ENCODE peak calls at places on chromosomes 1 and 21, in seven cellular contexts. One of them, this sample, is unnamed.
A peak's percentile ranks its signal among the peaks of the same experiment; 100 is the strongest.

GRCh38 chr1:19319196-19319595 is 7.1 kb downstream of the SLC66A1 start:
- DNase-seq in choroid plexus epithelial cell: no peak
- DNase-seq in ovary: no peak
- DNase-seq in IMR-90: peak; percentile 22
- DNase-seq in NCI-H446 treated with DMSO at 0.1 percent for 48 hours: no peak
- DNase-seq in C1 segment of cervical spinal cord: no peak
- DNase-seq in NCI-H524: no peak
- DNase-seq in this sample: no peak

GRCh38 chr1:20290624-20291597 is at the start of gene VWA5B1:
- DNase-seq in choroid plexus epithelial cell: peak; percentile 14
- DNase-seq in ovary: no peak
- DNase-seq in IMR-90: no peak
- DNase-seq in NCI-H446 treated with DMSO at 0.1 percent for 48 hours: no peak
- DNase-seq in C1 segment of cervical spinal cord: no peak
- DNase-seq in NCI-H524: peak; percentile 72
- DNase-seq in this sample: no peak

GRCh38 chr21:44544566-44544965 is 4.6 kb upstream of the KRTAP10-1 start:
- DNase-seq in choroid plexus epithelial cell: no peak
- DNase-seq in ovary: no peak
- DNase-seq in IMR-90: no peak
- DNase-seq in NCI-H446 treated with DMSO at 0.1 percent for 48 hours: no peak
- DNase-seq in C1 segment of cervical spinal cord: no peak
- DNase-seq in NCI-H524: no peak
- DNase-seq in this sample: no peak

GRCh38 chr1:116740726-116741125 is 13.5 kb upstream of the CD2 start:
- DNase-seq in choroid plexus epithelial cell: no peak
- DNase-seq in ovary: no peak
- DNase-seq in IMR-90: no peak
- DNase-seq in NCI-H446 treated with DMSO at 0.1 percent for 48 hours: no peak
- DNase-seq in C1 segment of cervical spinal cord: no peak
- DNase-seq in NCI-H524: no peak
- DNase-seq in this sample: no peak

GRCh38 chr1:82775402-82776000 is 974.8 kb downstream of the ADGRL2 start:
- DNase-seq in choroid plexus epithelial cell: peak; percentile 58
- DNase-seq in ovary: peak; percentile 29
- DNase-seq in IMR-90: no peak
- DNase-seq in NCI-H446 treated with DMSO at 0.1 percent for 48 hours: no peak
- DNase-seq in C1 segment of cervical spinal cord: no peak
- DNase-seq in NCI-H524: peak; percentile 38
- DNase-seq in this sample: no peak

GRCh38 chr1:67605209-67605780 is 79.7 kb upstream of the GADD45A start:
- DNase-seq in choroid plexus epithelial cell: no peak
- DNase-seq in ovary: no peak
- DNase-seq in IMR-90: no peak
- DNase-seq in NCI-H446 treated with DMSO at 0.1 percent for 48 hours: no peak
- DNase-seq in C1 segment of cervical spinal cord: no peak
- DNase-seq in NCI-H524: no peak
- DNase-seq in this sample: no peak

GRCh38 chr1:153099646-153100045 is 5.3 kb upstream of the SPRR2E start:
- DNase-seq in choroid plexus epithelial cell: no peak
- DNase-seq in ovary: no peak
- DNase-seq in IMR-90: no peak
- DNase-seq in NCI-H446 treated with DMSO at 0.1 percent for 48 hours: no peak
- DNase-seq in C1 segment of cervical spinal cord: no peak
- DNase-seq in NCI-H524: no peak
- DNase-seq in this sample: no peak

GRCh38 chr21:42692688-42693087 is 39.3 kb downstream of the PDE9A start:
- DNase-seq in choroid plexus epithelial cell: no peak
- DNase-seq in ovary: no peak
- DNase-seq in IMR-90: no peak
- DNase-seq in NCI-H446 treated with DMSO at 0.1 percent for 48 hours: no peak
- DNase-seq in C1 segment of cervical spinal cord: no peak
- DNase-seq in NCI-H524: no peak
- DNase-seq in this sample: no peak

GRCh38 chr1:65509912-65510680 is 89.6 kb downstream of the LEPR start:
- DNase-seq in choroid plexus epithelial cell: peak; percentile 65
- DNase-seq in ovary: no peak
- DNase-seq in IMR-90: peak; percentile 82
- DNase-seq in NCI-H446 treated with DMSO at 0.1 percent for 48 hours: no peak
- DNase-seq in C1 segment of cervical spinal cord: no peak
- DNase-seq in NCI-H524: no peak
- DNase-seq in this sample: no peak

GRCh38 chr1:47906466-47907191 is 90.6 kb downstream of the TRABD2B start:
- DNase-seq in choroid plexus epithelial cell: peak; percentile 54
- DNase-seq in ovary: no peak
- DNase-seq in IMR-90: no peak
- DNase-seq in NCI-H446 treated with DMSO at 0.1 percent for 48 hours: no peak
- DNase-seq in C1 segment of cervical spinal cord: no peak
- DNase-seq in NCI-H524: no peak
- DNase-seq in this sample: no peak

GRCh38 chr1:31955917-31956736 is 18.0 kb upstream of the PTP4A2 start:
- DNase-seq in choroid plexus epithelial cell: peak; percentile 100
- DNase-seq in ovary: peak; percentile 80
- DNase-seq in IMR-90: peak; percentile 100
- DNase-seq in NCI-H446 treated with DMSO at 0.1 percent for 48 hours: no peak
- DNase-seq in C1 segment of cervical spinal cord: no peak
- DNase-seq in NCI-H524: no peak
- DNase-seq in this sample: peak; percentile 97

GRCh38 chr1:216223521-216223920 is 199.7 kb downstream of the USH2A start:
- DNase-seq in choroid plexus epithelial cell: no peak
- DNase-seq in ovary: no peak
- DNase-seq in IMR-90: peak; percentile 3
- DNase-seq in NCI-H446 treated with DMSO at 0.1 percent for 48 hours: no peak
- DNase-seq in C1 segment of cervical spinal cord: no peak
- DNase-seq in NCI-H524: no peak
- DNase-seq in this sample: no peak

GRCh38 chr1:67355745-67356424 is 48.2 kb downstream of the IL12RB2 start:
- DNase-seq in choroid plexus epithelial cell: peak; percentile 42
- DNase-seq in ovary: no peak
- DNase-seq in IMR-90: peak; percentile 71
- DNase-seq in NCI-H446 treated with DMSO at 0.1 percent for 48 hours: no peak
- DNase-seq in C1 segment of cervical spinal cord: no peak
- DNase-seq in NCI-H524: no peak
- DNase-seq in this sample: peak; percentile 83

GRCh38 chr21:19684328-19684727 is 1280.7 kb upstream of the TMPRSS15 start:
- DNase-seq in choroid plexus epithelial cell: no peak
- DNase-seq in ovary: no peak
- DNase-seq in IMR-90: no peak
- DNase-seq in NCI-H446 treated with DMSO at 0.1 percent for 48 hours: no peak
- DNase-seq in C1 segment of cervical spinal cord: no peak
- DNase-seq in NCI-H524: no peak
- DNase-seq in this sample: no peak

GRCh38 chr1:210764536-210764935 is 369.4 kb downstream of the KCNH1 start:
- DNase-seq in choroid plexus epithelial cell: no peak
- DNase-seq in ovary: no peak
- DNase-seq in IMR-90: no peak
- DNase-seq in NCI-H446 treated with DMSO at 0.1 percent for 48 hours: no peak
- DNase-seq in C1 segment of cervical spinal cord: no peak
- DNase-seq in NCI-H524: no peak
- DNase-seq in this sample: peak; percentile 59

GRCh38 chr1:234731371-234732085 is 121.5 kb upstream of the IRF2BP2 start:
- DNase-seq in choroid plexus epithelial cell: peak; percentile 63
- DNase-seq in ovary: no peak
- DNase-seq in IMR-90: peak; percentile 93
- DNase-seq in NCI-H446 treated with DMSO at 0.1 percent for 48 hours: no peak
- DNase-seq in C1 segment of cervical spinal cord: no peak
- DNase-seq in NCI-H524: no peak
- DNase-seq in this sample: peak; percentile 81

GRCh38 chr1:75482951-75483350 is 128.0 kb downstream of the SLC44A5 start:
- DNase-seq in choroid plexus epithelial cell: no peak
- DNase-seq in ovary: no peak
- DNase-seq in IMR-90: no peak
- DNase-seq in NCI-H446 treated with DMSO at 0.1 percent for 48 hours: no peak
- DNase-seq in C1 segment of cervical spinal cord: no peak
- DNase-seq in NCI-H524: no peak
- DNase-seq in this sample: no peak

GRCh38 chr1:184598403-184598802 is 156.3 kb downstream of the EDEM3 start:
- DNase-seq in choroid plexus epithelial cell: no peak
- DNase-seq in ovary: no peak
- DNase-seq in IMR-90: no peak
- DNase-seq in NCI-H446 treated with DMSO at 0.1 percent for 48 hours: no peak
- DNase-seq in C1 segment of cervical spinal cord: no peak
- DNase-seq in NCI-H524: no peak
- DNase-seq in this sample: no peak

GRCh38 chr1:68525781-68526180 is 28.9 kb upstream of the DEPDC1 start:
- DNase-seq in choroid plexus epithelial cell: no peak
- DNase-seq in ovary: no peak
- DNase-seq in IMR-90: no peak
- DNase-seq in NCI-H446 treated with DMSO at 0.1 percent for 48 hours: no peak
- DNase-seq in C1 segment of cervical spinal cord: no peak
- DNase-seq in NCI-H524: no peak
- DNase-seq in this sample: no peak

GRCh38 chr1:226575436-226576390 is 27.1 kb downstream of the STUM start:
- DNase-seq in choroid plexus epithelial cell: no peak
- DNase-seq in ovary: no peak
- DNase-seq in IMR-90: no peak
- DNase-seq in NCI-H446 treated with DMSO at 0.1 percent for 48 hours: no peak
- DNase-seq in C1 segment of cervical spinal cord: no peak
- DNase-seq in NCI-H524: no peak
- DNase-seq in this sample: no peak

GRCh38 chr1:61743716-61744620 is 1.7 kb downstream of the PATJ start:
- DNase-seq in choroid plexus epithelial cell: peak; percentile 31
- DNase-seq in ovary: no peak
- DNase-seq in IMR-90: peak; percentile 8
- DNase-seq in NCI-H446 treated with DMSO at 0.1 percent for 48 hours: no peak
- DNase-seq in C1 segment of cervical spinal cord: no peak
- DNase-seq in NCI-H524: no peak
- DNase-seq in this sample: no peak

GRCh38 chr1:26164036-26164927 is 4.5 kb downstream of the C1orf232 start:
- DNase-seq in choroid plexus epithelial cell: no peak
- DNase-seq in ovary: peak; percentile 77
- DNase-seq in IMR-90: no peak
- DNase-seq in NCI-H446 treated with DMSO at 0.1 percent for 48 hours: no peak
- DNase-seq in C1 segment of cervical spinal cord: no peak
- DNase-seq in NCI-H524: no peak
- DNase-seq in this sample: no peak

GRCh38 chr1:169890761-169891538 is 2.7 kb downstream of the SCYL3 start:
- DNase-seq in choroid plexus epithelial cell: no peak
- DNase-seq in ovary: no peak
- DNase-seq in IMR-90: no peak
- DNase-seq in NCI-H446 treated with DMSO at 0.1 percent for 48 hours: no peak
- DNase-seq in C1 segment of cervical spinal cord: no peak
- DNase-seq in NCI-H524: peak; percentile 37
- DNase-seq in this sample: no peak

GRCh38 chr1:227355542-227356270 is 37.4 kb upstream of the CDC42BPA start:
- DNase-seq in choroid plexus epithelial cell: no peak
- DNase-seq in ovary: no peak
- DNase-seq in IMR-90: no peak
- DNase-seq in NCI-H446 treated with DMSO at 0.1 percent for 48 hours: no peak
- DNase-seq in C1 segment of cervical spinal cord: no peak
- DNase-seq in NCI-H524: no peak
- DNase-seq in this sample: no peak

GRCh38 chr1:5982868-5983267 is 9.4 kb downstream of the NPHP4 start:
- DNase-seq in choroid plexus epithelial cell: no peak
- DNase-seq in ovary: no peak
- DNase-seq in IMR-90: no peak
- DNase-seq in NCI-H446 treated with DMSO at 0.1 percent for 48 hours: no peak
- DNase-seq in C1 segment of cervical spinal cord: no peak
- DNase-seq in NCI-H524: no peak
- DNase-seq in this sample: no peak

GRCh38 chr1:53449026-53449425 is 10.2 kb upstream of the DMRTB1 start:
- DNase-seq in choroid plexus epithelial cell: peak; percentile 87
- DNase-seq in ovary: no peak
- DNase-seq in IMR-90: peak; percentile 88
- DNase-seq in NCI-H446 treated with DMSO at 0.1 percent for 48 hours: no peak
- DNase-seq in C1 segment of cervical spinal cord: no peak
- DNase-seq in NCI-H524: no peak
- DNase-seq in this sample: peak; percentile 68

GRCh38 chr1:227447531-227447990 is 115.8 kb upstream of the ZNF678 start:
- DNase-seq in choroid plexus epithelial cell: no peak
- DNase-seq in ovary: peak; percentile 65
- DNase-seq in IMR-90: no peak
- DNase-seq in NCI-H446 treated with DMSO at 0.1 percent for 48 hours: no peak
- DNase-seq in C1 segment of cervical spinal cord: no peak
- DNase-seq in NCI-H524: peak; percentile 45
- DNase-seq in this sample: no peak

GRCh38 chr1:56331207-56331891 is 248.0 kb downstream of the PLPP3 start:
- DNase-seq in choroid plexus epithelial cell: no peak
- DNase-seq in ovary: no peak
- DNase-seq in IMR-90: no peak
- DNase-seq in NCI-H446 treated with DMSO at 0.1 percent for 48 hours: no peak
- DNase-seq in C1 segment of cervical spinal cord: no peak
- DNase-seq in NCI-H524: no peak
- DNase-seq in this sample: no peak

GRCh38 chr1:27602510-27603319 is 1.2 kb downstream of the AHDC1 start:
- DNase-seq in choroid plexus epithelial cell: peak; percentile 41
- DNase-seq in ovary: peak; percentile 82
- DNase-seq in IMR-90: peak; percentile 31
- DNase-seq in NCI-H446 treated with DMSO at 0.1 percent for 48 hours: no peak
- DNase-seq in C1 segment of cervical spinal cord: no peak
- DNase-seq in NCI-H524: peak; percentile 9
- DNase-seq in this sample: no peak

GRCh38 chr1:224528900-224529299 is 87.2 kb upstream of the CNIH3 start:
- DNase-seq in choroid plexus epithelial cell: peak; percentile 68
- DNase-seq in ovary: no peak
- DNase-seq in IMR-90: peak; percentile 89
- DNase-seq in NCI-H446 treated with DMSO at 0.1 percent for 48 hours: no peak
- DNase-seq in C1 segment of cervical spinal cord: no peak
- DNase-seq in NCI-H524: no peak
- DNase-seq in this sample: no peak

GRCh38 chr1:183685112-183685713 is 32.1 kb upstream of the APOBEC4 start:
- DNase-seq in choroid plexus epithelial cell: peak; percentile 77
- DNase-seq in ovary: no peak
- DNase-seq in IMR-90: peak; percentile 56
- DNase-seq in NCI-H446 treated with DMSO at 0.1 percent for 48 hours: no peak
- DNase-seq in C1 segment of cervical spinal cord: no peak
- DNase-seq in NCI-H524: no peak
- DNase-seq in this sample: no peak